ENCODE peak calls at places on chromosomes 7 and 10, in eight cellular contexts. M is effector CD4-positive, alpha-beta T cell; B is pons; A is WTC11; J is iris pigment epithelial cell; E is amniotic epithelial cell; N is HS-5; X is 8988T. V is an unnamed sample.

GRCh38 chr10:44923611-44924010 is 12.5 kb downstream of the TMEM72 start:
- DNase-seq in M (no peak), B (no peak), A (no peak), J (no peak), E (no peak), N (no peak), X (no peak), V (no peak)

GRCh38 chr7:44159824-44160630 is 18.9 kb upstream of the MYL7 start:
- DNase-seq in M (no peak), B (no peak), A (no peak), J (no peak), E (no peak), N (no peak), X (no peak), V (no peak)

GRCh38 chr7:150363872-150364271 is 4.8 kb upstream of the REPIN1 start:
- DNase-seq in M (no peak), B (peak), A (peak), J (no peak), E (no peak), N (no peak), X (no peak), V (peak)

GRCh38 chr10:51300617-51301350 is 226.5 kb downstream of the PRKG1 start:
- DNase-seq in M (no peak), B (peak), A (no peak), J (no peak), E (no peak), N (no peak), X (no peak), V (no peak)

GRCh38 chr10:113541554-113541902 is 11.3 kb upstream of the HABP2 start:
- DNase-seq in M (no peak), B (no peak), A (no peak), J (no peak), E (no peak), N (no peak), X (no peak), V (no peak)

GRCh38 chr10:43076311-43076875 is 476 bp upstream of the RET start:
- DNase-seq in M (no peak), B (no peak), A (peak), J (peak), E (no peak), N (no peak), X (no peak), V (no peak)

GRCh38 chr7:14902589-14902963 is at the start of gene DGKB:
- DNase-seq in M (no peak), B (peak), A (peak), J (no peak), E (peak), N (no peak), X (no peak), V (no peak)

GRCh38 chr7:128435311-128435654 is 20.4 kb upstream of the HILPDA start:
- DNase-seq in M (no peak), B (no peak), A (no peak), J (no peak), E (no peak), N (no peak), X (no peak), V (no peak)

GRCh38 chr10:125633517-125633999 is 49.4 kb downstream of the TEX36 start:
- DNase-seq in M (no peak), B (no peak), A (no peak), J (peak), E (no peak), N (no peak), X (no peak), V (no peak)

GRCh38 chr7:131327049-131327625 is 539 bp upstream of the MKLN1 start:
- DNase-seq in M (peak), B (peak), A (no peak), J (peak), E (peak), N (peak), X (no peak), V (no peak)

GRCh38 chr10:132296671-132297443 is 10.9 kb downstream of the STK32C start:
- DNase-seq in M (no peak), B (no peak), A (no peak), J (no peak), E (no peak), N (no peak), X (no peak), V (peak)

GRCh38 chr7:45973725-45974532 is 52.9 kb upstream of the IGFBP3 start:
- DNase-seq in M (no peak), B (peak), A (no peak), J (peak), E (peak), N (no peak), X (no peak), V (no peak)

GRCh38 chr10:102627446-102628293 is 16.6 kb upstream of the TRIM8 start:
- DNase-seq in M (no peak), B (no peak), A (peak), J (peak), E (peak), N (no peak), X (no peak), V (no peak)

GRCh38 chr10:5659702-5660528 is 6.5 kb downstream of the ASB13 start:
- DNase-seq in M (no peak), B (no peak), A (no peak), J (peak), E (peak), N (no peak), X (peak), V (no peak)

GRCh38 chr7:117005449-117005848 is 52.1 kb downstream of the ST7 start:
- DNase-seq in M (no peak), B (no peak), A (no peak), J (peak), E (no peak), N (no peak), X (no peak), V (no peak)

GRCh38 chr7:28269700-28270361 is 89.2 kb upstream of the JAZF1 start:
- DNase-seq in M (no peak), B (no peak), A (no peak), J (no peak), E (no peak), N (no peak), X (no peak), V (no peak)

GRCh38 chr10:120456626-120457430 is at the start of gene PLPP4:
- DNase-seq in M (no peak), B (peak), A (peak), J (peak), E (peak), N (no peak), X (peak), V (no peak)

GRCh38 chr7:111711426-111712065 is 149.3 kb upstream of the IMMP2L start:
- DNase-seq in M (no peak), B (no peak), A (no peak), J (peak), E (no peak), N (no peak), X (no peak), V (no peak)

GRCh38 chr7:10239643-10240345 is 733.9 kb upstream of the PHF14 start:
- DNase-seq in M (no peak), B (no peak), A (no peak), J (no peak), E (no peak), N (no peak), X (no peak), V (no peak)

GRCh38 chr7:103117016-103117415 is 31.9 kb downstream of the NAPEPLD start:
- DNase-seq in M (no peak), B (peak), A (no peak), J (no peak), E (no peak), N (no peak), X (no peak), V (no peak)

GRCh38 chr10:110774069-110775021 is 97.4 kb upstream of the PDCD4 start:
- DNase-seq in M (no peak), B (no peak), A (no peak), J (peak), E (peak), N (peak), X (no peak), V (peak)

GRCh38 chr7:17660116-17660515 is 280.2 kb downstream of the SNX13 start:
- DNase-seq in M (no peak), B (no peak), A (no peak), J (peak), E (peak), N (no peak), X (no peak), V (no peak)

GRCh38 chr7:132276252-132276651 is 300.0 kb downstream of the PLXNA4 start:
- DNase-seq in M (no peak), B (no peak), A (no peak), J (no peak), E (no peak), N (no peak), X (no peak), V (no peak)

GRCh38 chr7:100157334-100158228 is 942 bp downstream of the TRAPPC14 start:
- DNase-seq in M (no peak), B (no peak), A (no peak), J (peak), E (peak), N (peak), X (peak), V (no peak)

GRCh38 chr10:112000466-112000865 is 183.1 kb downstream of the GPAM start:
- DNase-seq in M (no peak), B (no peak), A (no peak), J (no peak), E (peak), N (no peak), X (no peak), V (no peak)

GRCh38 chr10:82254237-82254636 is 379.2 kb downstream of the NRG3 start:
- DNase-seq in M (no peak), B (no peak), A (no peak), J (no peak), E (no peak), N (no peak), X (no peak), V (no peak)

GRCh38 chr7:91082854-91083495 is 181.3 kb upstream of the FZD1 start:
- DNase-seq in M (no peak), B (peak), A (no peak), J (peak), E (peak), N (no peak), X (no peak), V (no peak)

V was measured in T-helper 1 cell.